ENCODE peak calls at places on chromosomes 7 and 10, in ten cellular contexts. P is fibroblast of lung; N is endothelial cell; F is HEK293T; E is A172; S is left cardiac atrium; V is GM10248; K is activated CD4-positive, alpha-beta T cell treated with anti-CD3 and anti-CD28 coated beads, Interleukin-2, amount 10 ng/mL, durations not matched to agents 24 days and 14 days; O is SK-N-SH; H is CD8-positive, alpha-beta T cell. B is an unnamed sample.

GRCh38 chr10:92619368-92619767 is 26.4 kb downstream of the KIF11 start:
- DNase-seq in P (peak; percentile 53), N (no peak), F (no peak), E (no peak), S (no peak), V (no peak), K (no peak), O (no peak), H (no peak), B (no peak)

GRCh38 chr10:13820591-13821377 is 234.0 kb downstream of the PRPF18 start:
- DNase-seq in P (no peak), N (peak; percentile 35), F (no peak), E (no peak), S (peak; percentile 33), V (no peak), K (no peak), O (peak; percentile 34), H (no peak), B (no peak)

GRCh38 chr10:29974773-29975172 is 84.6 kb downstream of the JCAD start:
- DNase-seq in P (no peak), N (no peak), F (no peak), E (no peak), S (no peak), V (no peak), K (no peak), O (no peak), H (no peak), B (no peak)

GRCh38 chr10:119896061-119896655 is 3.6 kb downstream of the SEC23IP start:
- DNase-seq in P (peak; percentile 88), N (no peak), F (no peak), E (no peak), S (no peak), V (no peak), K (no peak), O (no peak), H (no peak), B (no peak)

GRCh38 chr10:93799309-93799708 is 41.6 kb downstream of the LGI1 start:
- DNase-seq in P (no peak), N (no peak), F (no peak), E (no peak), S (no peak), V (no peak), K (no peak), O (no peak), H (no peak), B (no peak)

GRCh38 chr7:88665892-88666514 is 93.5 kb upstream of the ZNF804B start:
- DNase-seq in P (no peak), N (no peak), F (no peak), E (no peak), S (no peak), V (no peak), K (no peak), O (no peak), H (no peak), B (no peak)

GRCh38 chr7:158161194-158161593 is 426.4 kb downstream of the PTPRN2 start:
- DNase-seq in P (no peak), N (no peak), F (no peak), E (no peak), S (no peak), V (no peak), K (no peak), O (no peak), H (no peak), B (no peak)

GRCh38 chr10:48946891-48947500 is 7.4 kb upstream of the LRRC18 start:
- DNase-seq in P (peak; percentile 19), N (no peak), F (no peak), E (peak; percentile 49), S (no peak), V (no peak), K (no peak), O (no peak), H (no peak), B (peak; percentile 37)

GRCh38 chr7:102182016-102182415 is 104.7 kb upstream of the SH2B2 start:
- DNase-seq in P (no peak), N (no peak), F (no peak), E (no peak), S (no peak), V (no peak), K (no peak), O (no peak), H (no peak), B (no peak)

GRCh38 chr7:90272242-90272641 is 27.3 kb downstream of the CFAP69 start:
- DNase-seq in P (no peak), N (no peak), F (no peak), E (no peak), S (no peak), V (no peak), K (no peak), O (no peak), H (no peak), B (no peak)

GRCh38 chr7:95916573-95917371 is 144.4 kb downstream of the DYNC1I1 start:
- DNase-seq in P (peak; percentile 79), N (peak; percentile 85), F (peak; percentile 61), E (peak; percentile 47), S (peak; percentile 73), V (peak; percentile 48), K (peak; percentile 90), O (peak; percentile 57), H (peak; percentile 61), B (peak; percentile 41)

GRCh38 chr7:150955519-150956394 is 22.4 kb downstream of the KCNH2 start:
- DNase-seq in P (peak; percentile 40), N (no peak), F (no peak), E (no peak), S (peak; percentile 65), V (no peak), K (no peak), O (peak; percentile 97), H (no peak), B (no peak)

GRCh38 chr7:24595671-24596418 is 22.6 kb downstream of the PALS2 start:
- DNase-seq in P (no peak), N (no peak), F (no peak), E (no peak), S (no peak), V (no peak), K (peak; percentile 62), O (no peak), H (no peak), B (no peak)

GRCh38 chr7:46774515-46774914 is 807.4 kb downstream of the TNS3 start:
- DNase-seq in P (peak; percentile 64), N (no peak), F (no peak), E (no peak), S (no peak), V (no peak), K (no peak), O (no peak), H (no peak), B (no peak)

GRCh38 chr7:139875821-139876241 is 46.8 kb downstream of the TBXAS1 start:
- DNase-seq in P (no peak), N (no peak), F (no peak), E (no peak), S (peak; percentile 43), V (no peak), K (no peak), O (no peak), H (no peak), B (peak; percentile 68)

GRCh38 chr10:121580276-121581116 is 17.7 kb downstream of the FGFR2 start:
- DNase-seq in P (no peak), N (peak; percentile 11), F (no peak), E (no peak), S (no peak), V (no peak), K (no peak), O (no peak), H (no peak), B (no peak)

GRCh38 chr7:135184254-135184841 is 13.8 kb upstream of the CYREN start:
- DNase-seq in P (no peak), N (no peak), F (no peak), E (no peak), S (no peak), V (no peak), K (no peak), O (no peak), H (no peak), B (no peak)

GRCh38 chr10:7718685-7719084 is 15.6 kb downstream of the ITIH2 start:
- DNase-seq in P (no peak), N (no peak), F (no peak), E (no peak), S (no peak), V (no peak), K (no peak), O (no peak), H (no peak), B (no peak)

GRCh38 chr7:1249731-1250130 is 17.1 kb downstream of the UNCX start:
- DNase-seq in P (no peak), N (no peak), F (no peak), E (no peak), S (no peak), V (no peak), K (no peak), O (no peak), H (no peak), B (no peak)

B was measured in Caki2.